ENCODE peak calls at places on chromosome X, in ten cellular contexts. P, D, G, A, O, Y, R, J, K and I are unnamed samples.

GRCh38 chrX:76555816-76556215 is 128.3 kb downstream of the MAGEE1 start:
- DNase-seq in P (peak), D (peak), G (peak), A (no peak), O (no peak), Y (peak), R (no peak), J (peak), K (peak), I (no peak)

GRCh38 chrX:107857815-107858214 is 32.1 kb downstream of the MID2 start:
- DNase-seq in P (no peak), D (no peak), G (no peak), A (no peak), O (no peak), Y (no peak), R (no peak), J (no peak), K (no peak), I (no peak)

GRCh38 chrX:103726477-103726876 is 15.8 kb downstream of the TMEM31 start:
- DNase-seq in P (no peak), D (no peak), G (no peak), A (no peak), O (no peak), Y (no peak), R (no peak), J (no peak), K (no peak), I (no peak)

GRCh38 chrX:45768666-45769065 is 568.0 kb upstream of the DIPK2B start:
- DNase-seq in P (peak), D (no peak), G (peak), A (no peak), O (no peak), Y (no peak), R (no peak), J (no peak), K (peak), I (no peak)

GRCh38 chrX:68658530-68658929 is 11.1 kb downstream of the STARD8 start:
- DNase-seq in P (no peak), D (peak), G (no peak), A (peak), O (no peak), Y (peak), R (no peak), J (peak), K (no peak), I (no peak)

GRCh38 chrX:34778961-34779360 is 121.9 kb upstream of the TMEM47 start:
- DNase-seq in P (peak), D (no peak), G (no peak), A (no peak), O (no peak), Y (peak), R (no peak), J (no peak), K (peak), I (no peak)

GRCh38 chrX:69603566-69604194 is 12.2 kb upstream of the EDA start:
- DNase-seq in P (no peak), D (peak), G (no peak), A (no peak), O (no peak), Y (peak), R (no peak), J (peak), K (no peak), I (no peak)

GRCh38 chrX:12360389-12360788 is 222.1 kb downstream of the FRMPD4 start:
- DNase-seq in P (peak), D (no peak), G (no peak), A (no peak), O (no peak), Y (peak), R (no peak), J (no peak), K (peak), I (no peak)

GRCh38 chrX:29496636-29497180 is 718.7 kb upstream of the MAGEB2 start:
- DNase-seq in P (no peak), D (no peak), G (no peak), A (no peak), O (no peak), Y (no peak), R (no peak), J (no peak), K (no peak), I (no peak)